ENCODE peak calls at places on chromosomes 13 and 19, in five cellular contexts. One of them, this sample, is unnamed.

GRCh38 chr13:75788494-75788991 is 152.4 kb downstream of the LMO7 start:
- DNase-seq in epithelial cell of esophagus: no peak
- DNase-seq in lower leg skin: no peak
- DNase-seq in tibial nerve: no peak
- DNase-seq in stomach: peak
- DNase-seq in this sample: peak

GRCh38 chr19:10817291-10818038 is 18.5 kb downstream of the TMED1 start:
- DNase-seq in epithelial cell of esophagus: no peak
- DNase-seq in lower leg skin: peak
- DNase-seq in tibial nerve: peak
- DNase-seq in stomach: peak
- DNase-seq in this sample: peak

GRCh38 chr19:17209126-17210036 is 5.8 kb upstream of the USE1 start:
- DNase-seq in epithelial cell of esophagus: peak
- DNase-seq in lower leg skin: no peak
- DNase-seq in tibial nerve: no peak
- DNase-seq in stomach: peak
- DNase-seq in this sample: no peak

GRCh38 chr13:106291006-106291405 is 244.5 kb downstream of the EFNB2 start:
- DNase-seq in epithelial cell of esophagus: peak
- DNase-seq in lower leg skin: no peak
- DNase-seq in tibial nerve: no peak
- DNase-seq in stomach: no peak
- DNase-seq in this sample: peak

GRCh38 chr19:15779756-15780476 is 7.5 kb upstream of the OR10H5 start:
- DNase-seq in epithelial cell of esophagus: no peak
- DNase-seq in lower leg skin: peak
- DNase-seq in tibial nerve: peak
- DNase-seq in stomach: peak
- DNase-seq in this sample: no peak

GRCh38 chr13:73681779-73682178 is 452.4 kb downstream of the KLF12 start:
- DNase-seq in epithelial cell of esophagus: no peak
- DNase-seq in lower leg skin: no peak
- DNase-seq in tibial nerve: no peak
- DNase-seq in stomach: no peak
- DNase-seq in this sample: no peak

GRCh38 chr13:61898207-61898606 is 482.6 kb upstream of the PCDH20 start:
- DNase-seq in epithelial cell of esophagus: no peak
- DNase-seq in lower leg skin: no peak
- DNase-seq in tibial nerve: no peak
- DNase-seq in stomach: no peak
- DNase-seq in this sample: no peak

GRCh38 chr13:48493851-48494250 is 39.0 kb downstream of the RCBTB2 start:
- DNase-seq in epithelial cell of esophagus: peak
- DNase-seq in lower leg skin: no peak
- DNase-seq in tibial nerve: no peak
- DNase-seq in stomach: no peak
- DNase-seq in this sample: peak

GRCh38 chr19:11570039-11570462 is 7.4 kb downstream of the ACP5 start:
- DNase-seq in epithelial cell of esophagus: no peak
- DNase-seq in lower leg skin: no peak
- DNase-seq in tibial nerve: no peak
- DNase-seq in stomach: no peak
- DNase-seq in this sample: no peak

GRCh38 chr13:92403606-92404005 is 823.0 kb upstream of the GPC6 start:
- DNase-seq in epithelial cell of esophagus: no peak
- DNase-seq in lower leg skin: no peak
- DNase-seq in tibial nerve: no peak
- DNase-seq in stomach: no peak
- DNase-seq in this sample: no peak

GRCh38 chr19:58228584-58229254 is at the start of gene ZNF544:
- DNase-seq in epithelial cell of esophagus: peak
- DNase-seq in lower leg skin: peak
- DNase-seq in tibial nerve: no peak
- DNase-seq in stomach: peak
- DNase-seq in this sample: peak

GRCh38 chr19:51394045-51394836 is 3.9 kb upstream of the C19orf84 start:
- DNase-seq in epithelial cell of esophagus: peak
- DNase-seq in lower leg skin: peak
- DNase-seq in tibial nerve: peak
- DNase-seq in stomach: peak
- DNase-seq in this sample: peak

GRCh38 chr13:76637651-76638111 is 248.5 kb downstream of the KCTD12 start:
- DNase-seq in epithelial cell of esophagus: no peak
- DNase-seq in lower leg skin: no peak
- DNase-seq in tibial nerve: no peak
- DNase-seq in stomach: no peak
- DNase-seq in this sample: peak

GRCh38 chr19:47658431-47659383 is 49.8 kb downstream of the BICRA start:
- DNase-seq in epithelial cell of esophagus: no peak
- DNase-seq in lower leg skin: no peak
- DNase-seq in tibial nerve: no peak
- DNase-seq in stomach: peak
- DNase-seq in this sample: no peak

GRCh38 chr13:30551194-30551593 is 66.5 kb upstream of the USPL1 start:
- DNase-seq in epithelial cell of esophagus: peak
- DNase-seq in lower leg skin: no peak
- DNase-seq in tibial nerve: no peak
- DNase-seq in stomach: no peak
- DNase-seq in this sample: peak

GRCh38 chr13:101202590-101202989 is 213.7 kb downstream of the NALCN start:
- DNase-seq in epithelial cell of esophagus: no peak
- DNase-seq in lower leg skin: no peak
- DNase-seq in tibial nerve: no peak
- DNase-seq in stomach: no peak
- DNase-seq in this sample: no peak

GRCh38 chr13:21998279-21998678 is 327.4 kb downstream of the FGF9 start:
- DNase-seq in epithelial cell of esophagus: no peak
- DNase-seq in lower leg skin: no peak
- DNase-seq in tibial nerve: no peak
- DNase-seq in stomach: no peak
- DNase-seq in this sample: no peak

GRCh38 chr13:57352114-57352513 is 185.1 kb downstream of the PRR20E start:
- DNase-seq in epithelial cell of esophagus: no peak
- DNase-seq in lower leg skin: no peak
- DNase-seq in tibial nerve: no peak
- DNase-seq in stomach: no peak
- DNase-seq in this sample: no peak

GRCh38 chr13:113489549-113490495 is 689 bp downstream of the DCUN1D2 start:
- DNase-seq in epithelial cell of esophagus: peak
- DNase-seq in lower leg skin: no peak
- DNase-seq in tibial nerve: no peak
- DNase-seq in stomach: peak
- DNase-seq in this sample: peak

GRCh38 chr13:30212256-30212655 is 95.1 kb downstream of the KATNAL1 start:
- DNase-seq in epithelial cell of esophagus: no peak
- DNase-seq in lower leg skin: no peak
- DNase-seq in tibial nerve: no peak
- DNase-seq in stomach: no peak
- DNase-seq in this sample: no peak

GRCh38 chr19:33406521-33407139 is 33.1 kb downstream of the CEBPG start:
- DNase-seq in epithelial cell of esophagus: peak
- DNase-seq in lower leg skin: peak
- DNase-seq in tibial nerve: peak
- DNase-seq in stomach: peak
- DNase-seq in this sample: peak

GRCh38 chr13:72782717-72783116 is 784 bp downstream of the PIBF1 start:
- DNase-seq in epithelial cell of esophagus: peak
- DNase-seq in lower leg skin: no peak
- DNase-seq in tibial nerve: no peak
- DNase-seq in stomach: no peak
- DNase-seq in this sample: no peak

GRCh38 chr13:53191091-53191490 is 162.5 kb downstream of the OLFM4 start:
- DNase-seq in epithelial cell of esophagus: peak
- DNase-seq in lower leg skin: no peak
- DNase-seq in tibial nerve: no peak
- DNase-seq in stomach: no peak
- DNase-seq in this sample: no peak

GRCh38 chr13:97021241-97021640 is 27.0 kb upstream of the OXGR1 start:
- DNase-seq in epithelial cell of esophagus: no peak
- DNase-seq in lower leg skin: no peak
- DNase-seq in tibial nerve: no peak
- DNase-seq in stomach: no peak
- DNase-seq in this sample: no peak

GRCh38 chr13:70544706-70545105 is 436.5 kb upstream of the KLHL1 start:
- DNase-seq in epithelial cell of esophagus: no peak
- DNase-seq in lower leg skin: no peak
- DNase-seq in tibial nerve: no peak
- DNase-seq in stomach: no peak
- DNase-seq in this sample: no peak

GRCh38 chr19:45768644-45769053 is 403 bp downstream of the SIX5 start:
- DNase-seq in epithelial cell of esophagus: peak
- DNase-seq in lower leg skin: peak
- DNase-seq in tibial nerve: no peak
- DNase-seq in stomach: peak
- DNase-seq in this sample: peak

GRCh38 chr13:67353891-67354459 is 123.8 kb upstream of the PCDH9 start:
- DNase-seq in epithelial cell of esophagus: no peak
- DNase-seq in lower leg skin: no peak
- DNase-seq in tibial nerve: no peak
- DNase-seq in stomach: no peak
- DNase-seq in this sample: peak
- H3K4me3 ChIP-seq in epithelial cell of esophagus: no peak
- H3K4me3 ChIP-seq in lower leg skin: no peak
- H3K4me3 ChIP-seq in tibial nerve: no peak
- H3K4me3 ChIP-seq in stomach: no peak
- H3K4me3 ChIP-seq in this sample: peak

GRCh38 chr13:99200433-99201167 is at the start of gene UBAC2:
- DNase-seq in epithelial cell of esophagus: peak
- DNase-seq in lower leg skin: peak
- DNase-seq in tibial nerve: peak
- DNase-seq in stomach: peak
- DNase-seq in this sample: peak
- TF ChIP-seq CTCF in epithelial cell of esophagus: no peak
- TF ChIP-seq CTCF in lower leg skin: no peak
- TF ChIP-seq CTCF in tibial nerve: no peak
- TF ChIP-seq CTCF in stomach: no peak
- TF ChIP-seq CTCF in this sample: no peak

GRCh38 chr19:7018828-7019227 is 2.4 kb downstream of the MBD3L2B start:
- DNase-seq in epithelial cell of esophagus: no peak
- DNase-seq in lower leg skin: no peak
- DNase-seq in tibial nerve: no peak
- DNase-seq in stomach: no peak
- DNase-seq in this sample: no peak
- H3K4me3 ChIP-seq in epithelial cell of esophagus: no peak
- H3K4me3 ChIP-seq in lower leg skin: no peak
- H3K4me3 ChIP-seq in tibial nerve: no peak
- H3K4me3 ChIP-seq in stomach: no peak
- H3K4me3 ChIP-seq in this sample: no peak

DNA sequence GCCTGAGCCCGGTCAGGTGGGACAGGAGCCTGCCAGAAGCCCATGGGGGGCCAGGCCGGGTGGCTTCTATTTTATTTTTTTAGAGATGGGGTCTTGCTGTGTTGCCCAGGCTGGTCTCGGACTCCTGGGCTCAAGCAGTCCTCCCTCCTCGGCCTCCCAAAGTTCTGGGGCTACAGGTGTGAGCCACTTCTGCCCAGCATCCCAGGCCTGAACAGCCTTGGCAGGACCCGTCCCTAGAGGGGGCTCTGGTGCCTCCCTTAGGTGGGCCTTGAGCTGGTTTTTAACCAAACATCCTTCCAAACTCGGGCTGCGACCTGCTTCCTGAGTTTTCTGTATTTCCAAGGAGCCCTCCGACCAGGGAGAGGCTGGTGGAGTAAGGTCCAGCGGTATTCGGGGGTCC is 10.5 kb downstream of the COMP start:
- DNase-seq in epithelial cell of esophagus: no peak
- DNase-seq in lower leg skin: no peak
- DNase-seq in tibial nerve: no peak
- DNase-seq in stomach: no peak
- DNase-seq in this sample: no peak
- TF ChIP-seq CTCF in epithelial cell of esophagus: no peak
- TF ChIP-seq CTCF in lower leg skin: no peak
- TF ChIP-seq CTCF in tibial nerve: no peak
- TF ChIP-seq CTCF in stomach: no peak
- TF ChIP-seq CTCF in this sample: peak

This sample was measured in foreskin fibroblast.